ENCODE peak calls at places on chromosomes 4 and X, in six cellular contexts. F, R, D, T, I and P are unnamed samples.

GRCh38 chr4:141387299-141387698 is 166.6 kb downstream of the ZNF330 start:
- DNase-seq in F (no peak), T (no peak), D (no peak), I (no peak), R (no peak), P (no peak)

GRCh38 chrX:17465201-17465600 is 90.2 kb downstream of the NHS start:
- DNase-seq in T (no peak), R (no peak), I (no peak), F (no peak), D (no peak), P (no peak)

GRCh38 chr4:8315343-8316250 is 46.0 kb downstream of the HTRA3 start:
- DNase-seq in T (peak; percentile 13), D (no peak), I (peak; percentile 75), R (no peak), F (peak; percentile 69), P (no peak)

GRCh38 chr4:8840816-8841455 is 30.7 kb downstream of the HMX1 start:
- DNase-seq in F (peak; percentile 61), T (no peak), R (no peak), D (no peak), I (peak; percentile 35), P (no peak)

GRCh38 chr4:176563591-176563990 is 229.1 kb downstream of the VEGFC start:
- DNase-seq in D (no peak), R (no peak), F (no peak), I (no peak), T (no peak), P (peak; percentile 3)

GRCh38 chr4:102564399-102564921 is 63.3 kb downstream of the NFKB1 start:
- DNase-seq in I (no peak), F (no peak), T (no peak), R (no peak), D (no peak), P (no peak)

GRCh38 chrX:21166302-21166982 is 207.8 kb upstream of the CNKSR2 start:
- DNase-seq in R (no peak), D (no peak), F (no peak), T (no peak), I (no peak), P (no peak)

GRCh38 chr4:168864831-168865541 is 145.1 kb downstream of the CBR4 start:
- DNase-seq in R (no peak), D (no peak), I (no peak), T (no peak), F (no peak), P (no peak)

GRCh38 chr4:76307670-76308014 is 1.1 kb downstream of the STBD1 start:
- DNase-seq in F (no peak), I (no peak), T (no peak), R (no peak), D (no peak), P (no peak)

GRCh38 chr4:26238782-26239647 is 81.8 kb upstream of the RBPJ start:
- DNase-seq in I (no peak), F (no peak), R (no peak), T (no peak), D (peak; percentile 32), P (peak; percentile 77)

GRCh38 chrX:150972450-150972849 is 10.7 kb upstream of the HMGB3 start:
- DNase-seq in T (no peak), F (no peak), R (no peak), I (no peak), D (no peak), P (no peak)

GRCh38 chr4:184472540-184473264 is 1.6 kb downstream of the IRF2 start:
- DNase-seq in I (peak; percentile 91), D (peak; percentile 80), T (no peak), R (peak; percentile 49), F (peak; percentile 90), P (peak; percentile 73)

GRCh38 chr4:67083496-67083895 is 461.8 kb downstream of the CENPC start:
- DNase-seq in D (no peak), T (no peak), I (no peak), R (no peak), F (no peak), P (peak; percentile 20)

GRCh38 chrX:46757052-46757451 is 1.9 kb downstream of the SLC9A7 start:
- DNase-seq in R (no peak), F (no peak), T (no peak), D (no peak), I (no peak), P (no peak)

GRCh38 chrX:110536788-110537187 is 178.1 kb downstream of the RTL9 start:
- DNase-seq in F (no peak), T (no peak), I (no peak), R (no peak), D (no peak), P (no peak)

GRCh38 chrX:54416965-54417364 is 23.2 kb upstream of the TSR2 start:
- DNase-seq in R (no peak), T (no peak), D (no peak), F (no peak), I (no peak), P (no peak)

GRCh38 chr4:29046166-29046565 is 1674.0 kb upstream of the PCDH7 start:
- DNase-seq in D (no peak), I (no peak), T (no peak), F (no peak), R (no peak), P (peak; percentile 19)

GRCh38 chr4:26857278-26858034 is 3.2 kb upstream of the STIM2 start:
- DNase-seq in F (peak; percentile 90), T (peak; percentile 67), R (peak; percentile 92), D (peak; percentile 91), I (peak; percentile 94), P (peak; percentile 84)

GRCh38 chr4:73208376-73208775 is 50.2 kb downstream of the ANKRD17 start:
- DNase-seq in I (no peak), T (no peak), D (no peak), R (no peak), F (no peak), P (no peak)

GRCh38 chr4:81211956-81212355 is 3.1 kb downstream of the PRKG2 start:
- DNase-seq in T (no peak), F (no peak), D (no peak), I (no peak), R (no peak), P (no peak)

GRCh38 chr4:82726601-82727000 is 72.0 kb downstream of the SCD5 start:
- DNase-seq in F (no peak), I (no peak), D (no peak), R (no peak), T (no peak), P (no peak)

GRCh38 chr4:100569196-100569595 is 51.4 kb upstream of the EMCN start:
- DNase-seq in D (no peak), T (no peak), R (no peak), F (no peak), I (no peak), P (no peak)

GRCh38 chr4:78298618-78299017 is 241.5 kb downstream of the FRAS1 start:
- DNase-seq in R (no peak), I (no peak), F (no peak), D (no peak), T (no peak), P (no peak)

GRCh38 chr4:169397762-169398161 is 127.0 kb upstream of the SH3RF1 start:
- DNase-seq in D (no peak), I (no peak), F (no peak), R (no peak), T (no peak), P (no peak)

GRCh38 chrX:123215397-123216089 is 31.5 kb downstream of the GRIA3 start:
- DNase-seq in T (no peak), D (peak; percentile 60), F (no peak), I (no peak), R (no peak), P (peak; percentile 44)

GRCh38 chr4:138097912-138098600 is 144.1 kb downstream of the SLC7A11 start:
- DNase-seq in R (no peak), T (no peak), I (no peak), D (no peak), F (no peak), P (no peak)

GRCh38 chrX:34884693-34885277 is 57.8 kb upstream of the FAM47B start:
- DNase-seq in T (no peak), I (no peak), R (no peak), F (no peak), D (no peak), P (no peak)

GRCh38 chrX:41382699-41383645 is 49.0 kb downstream of the DDX3X start:
- DNase-seq in T (peak; percentile 6), D (no peak), R (peak; percentile 2), I (no peak), F (no peak), P (no peak)

GRCh38 chr4:73583661-73584060 is 36.6 kb downstream of the RASSF6 start:
- DNase-seq in T (no peak), F (no peak), D (no peak), R (no peak), I (no peak), P (no peak)

GRCh38 chr4:7959066-7959465 is 19.4 kb upstream of the AFAP1 start:
- DNase-seq in R (no peak), F (no peak), I (no peak), D (no peak), T (no peak), P (no peak)

GRCh38 chr4:157204634-157205244 is 15.8 kb upstream of the GRIA2 start:
- DNase-seq in I (peak; percentile 56), R (no peak), F (no peak), T (peak; percentile 13), D (peak; percentile 6), P (no peak)

GRCh38 chr4:7960790-7961655 is 21.4 kb upstream of the AFAP1 start:
- DNase-seq in F (no peak), D (no peak), I (no peak), T (no peak), R (no peak), P (no peak)

GRCh38 chrX:106672527-106672926 is 54.0 kb upstream of the RNF128 start:
- DNase-seq in R (no peak), D (no peak), F (no peak), T (no peak), I (no peak), P (no peak)

GRCh38 chr4:26178874-26179273 is 141.9 kb upstream of the RBPJ start:
- DNase-seq in R (no peak), D (no peak), F (no peak), T (no peak), I (no peak), P (no peak)

GRCh38 chr4:87521757-87522374 is 7.3 kb downstream of the SPARCL1 start:
- DNase-seq in F (no peak), T (peak; percentile 19), I (no peak), R (no peak), D (no peak), P (no peak)

GRCh38 chrX:39822133-39822748 is 275.5 kb downstream of the BCOR start:
- DNase-seq in I (no peak), R (no peak), T (no peak), F (no peak), D (no peak), P (no peak)

GRCh38 chr4:26985836-26986235 is 125.2 kb downstream of the STIM2 start:
- DNase-seq in R (no peak), D (no peak), F (no peak), I (no peak), T (no peak), P (no peak)